ENCODE peak calls at places on chromosomes 1 and 21, in five cellular contexts. One of them, this sample, is unnamed.

GRCh38 chr21:38661296-38662223 is 144.2 kb upstream of the ETS2 start:
- DNase-seq in H1: no peak
- DNase-seq in K562: no peak
- DNase-seq in GM12878: no peak
- DNase-seq in HepG2: no peak
- DNase-seq in this sample: peak; percentile 66

GRCh38 chr1:63324779-63325119 is 2.4 kb downstream of the FOXD3 start:
- DNase-seq in HepG2: no peak
- DNase-seq in GM12878: no peak
- DNase-seq in H1: no peak
- DNase-seq in K562: no peak
- DNase-seq in this sample: no peak

GRCh38 chr21:16002872-16003466 is 273.2 kb downstream of the USP25 start:
- DNase-seq in H1: no peak
- DNase-seq in K562: no peak
- DNase-seq in GM12878: no peak
- DNase-seq in HepG2: no peak
- DNase-seq in this sample: peak; percentile 24

GRCh38 chr1:20089328-20090077 is 19.5 kb downstream of the PLA2G5 start:
- DNase-seq in K562: peak; percentile 18
- DNase-seq in H1: no peak
- DNase-seq in HepG2: no peak
- DNase-seq in GM12878: no peak
- DNase-seq in this sample: peak; percentile 75

GRCh38 chr1:9166289-9167235 is 37.7 kb upstream of the GPR157 start:
- DNase-seq in K562: no peak
- DNase-seq in GM12878: no peak
- DNase-seq in HepG2: no peak
- DNase-seq in H1: no peak
- DNase-seq in this sample: no peak

GRCh38 chr1:201540846-201541735 is 2.2 kb downstream of the NAV1 start:
- DNase-seq in H1: no peak
- DNase-seq in K562: no peak
- DNase-seq in HepG2: no peak
- DNase-seq in GM12878: no peak
- DNase-seq in this sample: no peak

GRCh38 chr1:47713333-47713953 is 275.6 kb downstream of the FOXD2 start:
- DNase-seq in H1: no peak
- DNase-seq in HepG2: no peak
- DNase-seq in K562: no peak
- DNase-seq in GM12878: no peak
- DNase-seq in this sample: no peak

GRCh38 chr21:44391345-44392091 is 38.1 kb downstream of the TRPM2 start:
- DNase-seq in H1: no peak
- DNase-seq in K562: no peak
- DNase-seq in GM12878: no peak
- DNase-seq in HepG2: no peak
- DNase-seq in this sample: no peak

GRCh38 chr21:44564099-44564498 is 5.5 kb upstream of the KRTAP10-3 start:
- DNase-seq in HepG2: no peak
- DNase-seq in K562: no peak
- DNase-seq in GM12878: no peak
- DNase-seq in H1: no peak
- DNase-seq in this sample: no peak

GRCh38 chr1:202018476-202019234 is 8.3 kb downstream of the ELF3 start:
- DNase-seq in H1: no peak
- DNase-seq in GM12878: no peak
- DNase-seq in HepG2: peak; percentile 85
- DNase-seq in K562: peak; percentile 92
- DNase-seq in this sample: peak; percentile 33

GRCh38 chr21:46098303-46099141 is 610 bp downstream of the COL6A2 start:
- DNase-seq in H1: no peak
- DNase-seq in K562: no peak
- DNase-seq in GM12878: no peak
- DNase-seq in HepG2: no peak
- DNase-seq in this sample: peak; percentile 62

GRCh38 chr21:45641480-45642035 is 2.0 kb upstream of the PCBP3 start:
- DNase-seq in GM12878: no peak
- DNase-seq in H1: no peak
- DNase-seq in K562: no peak
- DNase-seq in HepG2: no peak
- DNase-seq in this sample: peak; percentile 29

GRCh38 chr1:52263153-52263910 is 102.7 kb downstream of the CC2D1B start:
- DNase-seq in HepG2: peak; percentile 51
- DNase-seq in H1: no peak
- DNase-seq in GM12878: no peak
- DNase-seq in K562: no peak
- DNase-seq in this sample: no peak

GRCh38 chr1:29912413-29912812 is 676.1 kb downstream of the PTPRU start:
- DNase-seq in GM12878: no peak
- DNase-seq in HepG2: peak; percentile 8
- DNase-seq in H1: no peak
- DNase-seq in K562: peak; percentile 24
- DNase-seq in this sample: no peak

GRCh38 chr1:24364975-24365678 is 46.0 kb downstream of the GRHL3 start:
- DNase-seq in H1: no peak
- DNase-seq in K562: peak; percentile 39
- DNase-seq in HepG2: no peak
- DNase-seq in GM12878: peak; percentile 33
- DNase-seq in this sample: no peak

GRCh38 chr1:169107673-169108160 is 1.2 kb downstream of the ATP1B1 start:
- DNase-seq in H1: no peak
- DNase-seq in GM12878: no peak
- DNase-seq in K562: no peak
- DNase-seq in HepG2: peak; percentile 28
- DNase-seq in this sample: no peak

DNA sequence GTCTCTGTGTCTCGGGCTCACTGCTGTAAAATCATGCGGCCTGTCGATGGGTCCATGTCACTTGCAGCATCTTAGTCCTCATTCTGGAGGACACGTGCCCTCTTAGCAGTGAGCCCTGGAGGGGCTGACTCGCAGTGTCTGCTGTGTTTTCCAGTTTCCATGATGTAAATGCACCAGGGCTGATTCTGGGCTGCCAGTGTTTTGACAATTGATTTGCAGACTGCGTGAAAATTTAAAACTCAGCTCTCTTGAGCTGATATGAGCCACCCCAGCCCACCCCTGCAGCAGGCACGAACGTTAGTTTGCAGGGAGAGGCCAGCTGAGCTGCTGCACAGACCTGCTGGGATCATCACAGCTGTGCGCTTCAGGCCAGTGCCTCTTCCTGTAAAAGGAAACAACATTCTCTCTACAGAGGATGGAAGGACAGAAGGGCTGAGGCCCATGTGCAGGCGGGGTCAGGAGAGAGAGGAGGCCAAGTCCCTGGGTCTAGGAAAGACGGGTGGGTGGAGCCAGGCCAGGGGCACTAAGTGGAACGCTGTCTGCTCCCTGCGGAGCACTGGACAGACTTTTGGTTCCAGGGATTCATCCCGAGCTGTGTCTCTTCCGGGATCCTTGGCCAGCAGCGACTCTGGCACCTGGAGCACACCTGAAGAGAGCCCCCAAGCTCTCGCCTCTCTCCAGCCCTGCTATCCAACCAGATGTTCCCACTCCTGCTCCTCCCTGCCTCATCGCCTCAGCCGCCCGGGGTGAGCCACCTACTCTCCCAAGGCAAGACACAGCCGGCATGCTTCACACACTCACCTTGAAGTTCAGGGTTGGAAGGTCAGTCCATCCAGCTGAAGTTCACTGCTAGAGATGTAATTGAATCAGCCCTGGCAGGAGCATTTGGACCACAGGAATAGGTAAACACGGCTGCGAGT is 42.5 kb downstream of the RSPH1 start:
- DNase-seq in GM12878: no peak
- DNase-seq in HepG2: no peak
- DNase-seq in H1: no peak
- DNase-seq in K562: no peak
- DNase-seq in this sample: no peak
- TF ChIP-seq POLR2AphosphoS5 in GM12878: no peak
- TF ChIP-seq POLR2AphosphoS5 in HepG2: no peak
- TF ChIP-seq POLR2AphosphoS5 in H1: no peak
- TF ChIP-seq POLR2AphosphoS5 in K562: no peak
- TF ChIP-seq POLR2AphosphoS5 in this sample: no peak

GRCh38 chr1:2948001-2948750 is 73.1 kb upstream of the ACTRT2 start:
- DNase-seq in HepG2: no peak
- DNase-seq in K562: no peak
- DNase-seq in GM12878: no peak
- DNase-seq in H1: no peak
- DNase-seq in this sample: no peak

GRCh38 chr1:2948751-2949680 is 72.3 kb upstream of the ACTRT2 start:
- DNase-seq in K562: no peak
- DNase-seq in GM12878: no peak
- DNase-seq in HepG2: no peak
- DNase-seq in H1: no peak
- DNase-seq in this sample: no peak

GRCh38 chr1:2951856-2952255 is 69.4 kb upstream of the ACTRT2 start:
- DNase-seq in HepG2: no peak
- DNase-seq in GM12878: no peak
- DNase-seq in H1: no peak
- DNase-seq in K562: no peak
- DNase-seq in this sample: no peak

GRCh38 chr1:2950926-2951305 is 70.4 kb upstream of the ACTRT2 start:
- DNase-seq in K562: no peak
- DNase-seq in HepG2: no peak
- DNase-seq in H1: no peak
- DNase-seq in GM12878: no peak
- DNase-seq in this sample: no peak

DNA sequence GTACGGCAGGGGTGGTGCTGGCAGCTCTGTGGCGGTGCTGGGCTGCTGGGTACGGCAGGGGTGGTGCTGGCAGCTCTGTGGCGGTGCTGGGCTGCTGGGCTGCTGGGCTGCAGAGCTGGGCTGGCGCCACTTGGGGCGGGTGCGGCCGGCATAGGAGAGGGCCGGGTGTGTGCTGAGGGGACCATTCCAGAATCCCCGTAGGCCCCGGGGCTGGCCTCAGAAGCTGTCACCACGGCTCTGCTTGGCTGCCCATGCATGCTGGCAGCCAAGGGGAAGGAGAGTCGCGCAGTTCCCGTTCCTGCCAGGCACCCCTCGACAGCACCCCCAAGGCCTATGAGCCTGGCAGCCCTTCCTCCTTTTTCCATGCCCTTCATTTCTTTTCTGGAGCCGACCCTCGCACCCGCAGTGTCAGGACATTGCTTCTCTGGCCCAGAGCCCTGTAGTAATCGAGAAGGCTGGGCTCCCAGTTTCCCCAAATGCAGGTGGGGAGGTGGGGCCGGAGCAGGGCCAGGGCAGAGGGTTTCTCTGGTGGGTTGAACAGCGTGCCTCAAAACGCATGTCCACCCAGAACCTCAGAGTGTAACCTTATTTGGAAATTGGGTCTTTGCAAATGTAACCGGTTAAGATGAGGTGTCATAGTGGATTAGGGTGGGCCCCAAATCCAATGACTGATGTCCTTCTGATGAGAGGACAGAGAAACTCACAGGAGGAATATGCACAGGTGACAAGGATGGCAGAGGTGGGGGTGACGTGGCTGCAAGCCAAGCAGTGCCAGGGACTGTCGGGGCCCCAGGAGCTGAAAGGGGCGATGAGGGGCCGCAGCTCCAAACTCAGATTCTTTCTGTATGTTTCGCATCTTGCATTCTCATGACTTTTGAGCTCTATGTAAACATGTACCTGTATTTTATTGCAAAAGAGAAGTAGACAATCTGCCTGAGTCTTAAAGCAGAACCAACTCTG is 71.0 kb upstream of the ACTRT2 start:
- DNase-seq in H1: no peak
- DNase-seq in K562: no peak
- DNase-seq in HepG2: no peak
- DNase-seq in GM12878: no peak
- DNase-seq in this sample: no peak
- TF ChIP-seq EZH2 in H1: no peak
- TF ChIP-seq EZH2 in K562: no peak
- TF ChIP-seq EZH2 in HepG2: no peak
- TF ChIP-seq EZH2 in GM12878: no peak
- TF ChIP-seq EZH2 in this sample: no peak

GRCh38 chr1:91741301-91741700 is 144.7 kb downstream of the TGFBR3 start:
- DNase-seq in K562: no peak
- DNase-seq in HepG2: no peak
- DNase-seq in H1: no peak
- DNase-seq in GM12878: no peak
- DNase-seq in this sample: no peak
- TF ChIP-seq POLR2AphosphoS5 in K562: no peak
- TF ChIP-seq POLR2AphosphoS5 in HepG2: no peak
- TF ChIP-seq POLR2AphosphoS5 in H1: no peak
- TF ChIP-seq POLR2AphosphoS5 in GM12878: no peak
- TF ChIP-seq POLR2AphosphoS5 in this sample: no peak

DNA sequence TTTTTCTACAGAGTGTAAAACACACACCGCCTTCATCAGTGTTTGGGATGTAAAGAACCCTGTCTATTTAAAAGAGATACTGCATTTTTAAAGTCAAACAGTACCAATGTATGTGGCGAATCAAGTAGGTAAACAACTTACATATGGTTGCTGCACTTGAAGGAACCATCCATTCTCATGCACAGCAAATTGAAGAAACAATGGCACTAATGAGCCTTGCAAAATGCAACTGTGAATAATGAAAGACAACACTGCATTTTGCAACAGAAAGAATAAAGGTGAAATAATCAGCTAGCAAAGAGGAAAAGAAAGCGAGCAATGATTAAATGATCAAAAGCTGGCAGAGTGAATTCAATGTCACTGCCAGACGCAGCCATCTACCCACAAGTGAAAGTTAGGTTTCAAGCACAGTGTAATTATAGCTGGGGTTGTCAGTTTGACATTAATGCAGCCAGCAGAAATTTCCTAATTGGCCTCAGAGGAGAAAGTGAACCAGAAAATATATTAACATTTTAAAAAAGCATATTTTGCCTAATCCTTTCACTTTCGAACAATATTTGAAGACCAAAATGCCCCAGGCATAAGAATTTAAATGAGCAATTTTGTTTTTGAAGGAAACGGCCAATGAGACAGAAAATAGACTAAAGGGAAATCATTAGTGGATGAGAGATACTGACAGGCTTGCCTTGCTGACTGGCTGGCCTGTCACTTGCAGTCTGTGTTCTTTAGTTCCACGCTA is 11.0 kb upstream of the BARHL2 start:
- DNase-seq in H1: no peak
- DNase-seq in K562: no peak
- DNase-seq in HepG2: no peak
- DNase-seq in GM12878: no peak
- DNase-seq in this sample: peak; percentile 64
- TF ChIP-seq EZH2 in H1: no peak
- TF ChIP-seq EZH2 in K562: no peak
- TF ChIP-seq EZH2 in HepG2: no peak
- TF ChIP-seq EZH2 in GM12878: no peak
- TF ChIP-seq EZH2 in this sample: peak; percentile 54

GRCh38 chr1:211611818-211612217 is 32.9 kb upstream of the SLC30A1 start:
- DNase-seq in H1: no peak
- DNase-seq in K562: no peak
- DNase-seq in GM12878: no peak
- DNase-seq in HepG2: no peak
- DNase-seq in this sample: no peak

GRCh38 chr1:211607752-211608478 is 29.0 kb upstream of the SLC30A1 start:
- DNase-seq in GM12878: no peak
- DNase-seq in K562: no peak
- DNase-seq in HepG2: no peak
- DNase-seq in H1: no peak
- DNase-seq in this sample: no peak

GRCh38 chr1:211610779-211611556 is 32.0 kb upstream of the SLC30A1 start:
- DNase-seq in GM12878: no peak
- DNase-seq in H1: no peak
- DNase-seq in K562: no peak
- DNase-seq in HepG2: peak; percentile 69
- DNase-seq in this sample: no peak

GRCh38 chr1:211606914-211607751 is 28.2 kb upstream of the SLC30A1 start:
- DNase-seq in K562: peak; percentile 85
- DNase-seq in H1: no peak
- DNase-seq in GM12878: peak; percentile 35
- DNase-seq in HepG2: no peak
- DNase-seq in this sample: no peak

GRCh38 chr1:211609120-211610024 is 30.4 kb upstream of the SLC30A1 start:
- DNase-seq in GM12878: no peak
- DNase-seq in H1: no peak
- DNase-seq in K562: peak; percentile 49
- DNase-seq in HepG2: peak; percentile 94
- DNase-seq in this sample: no peak
- TF ChIP-seq POLR2AphosphoS5 in GM12878: no peak
- TF ChIP-seq POLR2AphosphoS5 in H1: no peak
- TF ChIP-seq POLR2AphosphoS5 in K562: no peak
- TF ChIP-seq POLR2AphosphoS5 in HepG2: no peak
- TF ChIP-seq POLR2AphosphoS5 in this sample: no peak